ENCODE peak calls at places on chromosome 18, in four cellular contexts. A, N, F and L are unnamed samples.

GRCh38 chr18:44149706-44150105 is 531.0 kb upstream of the SETBP1 start:
- DNase-seq in N (no peak), A (peak; percentile 71), F (no peak), L (no peak)

GRCh38 chr18:59950215-59950944 is 50.6 kb downstream of the PMAIP1 start:
- DNase-seq in A (peak; percentile 26), N (no peak), F (no peak), L (no peak)

GRCh38 chr18:725641-726040 is 13.2 kb upstream of the ENOSF1 start:
- DNase-seq in A (no peak), F (no peak), N (no peak), L (no peak)

GRCh38 chr18:56884511-56884910 is 233.4 kb downstream of the WDR7 start:
- DNase-seq in A (no peak), N (no peak), F (no peak), L (no peak)

GRCh38 chr18:63377275-63377980 is 10.4 kb upstream of the KDSR start:
- DNase-seq in A (no peak), N (no peak), F (no peak), L (no peak)

GRCh38 chr18:24841536-24841935 is 381.1 kb downstream of the HRH4 start:
- DNase-seq in N (no peak), F (no peak), A (peak; percentile 35), L (no peak)

GRCh38 chr18:36496022-36496421 is 198.5 kb downstream of the FHOD3 start:
- DNase-seq in N (no peak), A (no peak), F (no peak), L (no peak)

GRCh38 chr18:23864620-23865019 is 149.9 kb upstream of the TTC39C start:
- DNase-seq in A (no peak), N (no peak), F (no peak), L (no peak)

GRCh38 chr18:44393406-44393805 is 287.3 kb upstream of the SETBP1 start:
- DNase-seq in A (no peak), N (no peak), F (no peak), L (no peak)

GRCh38 chr18:41767960-41768359 is 187.1 kb upstream of the PIK3C3 start:
- DNase-seq in F (no peak), A (peak; percentile 53), N (no peak), L (no peak)

GRCh38 chr18:3367491-3368091 is 82.4 kb upstream of the TGIF1 start:
- DNase-seq in N (no peak), F (no peak), A (no peak), L (no peak)

GRCh38 chr18:22063672-22064071 is 105.7 kb upstream of the GATA6 start:
- DNase-seq in N (no peak), F (no peak), A (no peak), L (no peak)

GRCh38 chr18:3402962-3403585 is 46.9 kb upstream of the TGIF1 start:
- DNase-seq in F (no peak), N (no peak), A (peak; percentile 50), L (no peak)

GRCh38 chr18:34661464-34662087 is 48.5 kb upstream of the DTNA start:
- DNase-seq in N (no peak), A (peak; percentile 68), F (no peak), L (no peak)

GRCh38 chr18:7300971-7301553 is 70.2 kb downstream of the LRRC30 start:
- DNase-seq in F (no peak), N (no peak), A (no peak), L (no peak)

GRCh38 chr18:63823516-63824219 is 48.5 kb downstream of the SERPINB7 start:
- DNase-seq in A (peak; percentile 37), N (no peak), F (peak; percentile 20), L (peak; percentile 16)

GRCh38 chr18:31500161-31500688 is 2.2 kb downstream of the DSG2 start:
- DNase-seq in N (no peak), F (no peak), A (no peak), L (no peak)

GRCh38 chr18:59388180-59388579 is 29.1 kb upstream of the LMAN1 start:
- DNase-seq in A (peak; percentile 8), N (no peak), F (no peak), L (no peak)

GRCh38 chr18:23067236-23067635 is 68.0 kb upstream of the CABLES1 start:
- DNase-seq in N (no peak), F (no peak), A (no peak), L (no peak)

GRCh38 chr18:9872823-9873222 is 12.9 kb upstream of the TXNDC2 start:
- DNase-seq in F (no peak), N (no peak), A (no peak), L (no peak)

GRCh38 chr18:7601249-7601620 is 34.1 kb downstream of the PTPRM start:
- DNase-seq in N (no peak), F (no peak), A (peak; percentile 71), L (no peak)

GRCh38 chr18:21513292-21513691 is 87.2 kb downstream of the ESCO1 start:
- DNase-seq in A (peak; percentile 16), N (no peak), F (no peak), L (no peak)

GRCh38 chr18:35049111-35050003 is 8.1 kb downstream of the MAPRE2 start:
- DNase-seq in F (no peak), A (no peak), N (no peak), L (no peak)

GRCh38 chr18:55475916-55476315 is 112.1 kb downstream of the TCF4 start:
- DNase-seq in F (no peak), N (no peak), A (no peak), L (no peak)

GRCh38 chr18:9537638-9538037 is 62.3 kb downstream of the RALBP1 start:
- DNase-seq in N (no peak), A (no peak), F (no peak), L (no peak)

GRCh38 chr18:63162271-63163014 is 157.1 kb downstream of the BCL2 start:
- DNase-seq in F (no peak), A (peak; percentile 48), N (no peak), L (no peak)

GRCh38 chr18:9608298-9608697 is 6.1 kb downstream of the PPP4R1 start:
- DNase-seq in N (no peak), A (peak; percentile 36), F (no peak), L (no peak)

GRCh38 chr18:23194150-23194968 is 59.1 kb downstream of the CABLES1 start:
- DNase-seq in F (no peak), A (peak; percentile 69), N (no peak), L (no peak)

GRCh38 chr18:10682368-10682714 is 156.5 kb downstream of the NAPG start:
- DNase-seq in N (no peak), A (no peak), F (no peak), L (no peak)

GRCh38 chr18:50622320-50622719 is 62.4 kb downstream of the MAPK4 start:
- DNase-seq in F (no peak), N (no peak), A (no peak), L (no peak)

GRCh38 chr18:13175754-13176210 is 42.8 kb upstream of the LDLRAD4 start:
- DNase-seq in F (no peak), N (no peak), A (no peak), L (no peak)

GRCh38 chr18:25180974-25181373 is 171.0 kb downstream of the ZNF521 start:
- DNase-seq in N (no peak), A (no peak), F (no peak), L (no peak)

GRCh38 chr18:78929502-78929901 is 50.1 kb upstream of the SALL3 start:
- DNase-seq in N (no peak), A (no peak), F (no peak), L (no peak)
- H3K27me3 ChIP-seq in N (no peaks in the 10 kb centered on the region), A (no peaks in the 10 kb centered on the region), F (no peaks in the 10 kb centered on the region), L (peaks cover 7% of the 10 kb centered on the region)

GRCh38 chr18:48597110-48597509 is 58.3 kb downstream of the CTIF start:
- DNase-seq in A (no peak), N (no peak), F (no peak), L (no peak)

GRCh38 chr18:48597671-48598070 is 58.8 kb downstream of the CTIF start:
- DNase-seq in N (no peak), A (no peak), F (no peak), L (no peak)

GRCh38 chr18:48600046-48600745 is 61.4 kb downstream of the CTIF start:
- DNase-seq in F (no peak), N (no peak), A (no peak), L (no peak)

GRCh38 chr18:48600746-48601090 is 61.9 kb downstream of the CTIF start:
- DNase-seq in F (no peak), A (peak; percentile 43), N (no peak), L (no peak)

DNA sequence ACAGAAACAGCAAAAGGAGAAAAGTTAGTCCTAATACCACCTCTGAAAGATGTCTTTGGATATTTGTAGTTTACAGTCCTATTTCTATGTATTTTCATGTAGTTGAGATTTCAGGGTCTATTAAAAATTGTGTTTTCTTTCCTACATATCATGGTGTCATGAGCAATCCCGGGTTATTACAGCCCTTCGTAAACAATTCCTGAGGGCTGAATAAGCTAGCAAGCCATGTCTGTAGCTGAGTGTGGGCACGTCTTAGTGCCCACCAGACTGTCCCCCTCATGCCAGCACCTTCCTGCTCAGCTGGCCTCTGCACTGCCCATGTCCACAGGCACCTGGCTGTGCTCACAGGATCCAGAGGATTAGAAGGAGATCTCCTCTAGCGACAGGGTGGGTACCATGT is 60.6 kb downstream of the CTIF start:
- DNase-seq in F (no peak), N (no peak), A (no peak), L (no peak)
- H3K27me3 ChIP-seq in F (no peaks in the 10 kb centered on the region), N (no peaks in the 10 kb centered on the region), A (no peaks in the 10 kb centered on the region), L (no peaks in the 10 kb centered on the region)

GRCh38 chr18:11741505-11742145 is 52.6 kb downstream of the GNAL start:
- DNase-seq in N (no peak), A (peak; percentile 22), F (no peak), L (no peak)
- H3K27me3 ChIP-seq in N (no peaks in the 10 kb centered on the region), A (peaks cover 62% of the 10 kb centered on the region), F (no peaks in the 10 kb centered on the region), L (peaks cover 28% of the 10 kb centered on the region)

GRCh38 chr18:74146756-74147155 is 878 bp downstream of the FBXO15 start:
- DNase-seq in A (peak; percentile 62), F (no peak), N (no peak), L (no peak)
- H3K27me3 ChIP-seq in A (no peaks in the 10 kb centered on the region), F (no peaks in the 10 kb centered on the region), N (no peaks in the 10 kb centered on the region), L (no peaks in the 10 kb centered on the region)

DNA sequence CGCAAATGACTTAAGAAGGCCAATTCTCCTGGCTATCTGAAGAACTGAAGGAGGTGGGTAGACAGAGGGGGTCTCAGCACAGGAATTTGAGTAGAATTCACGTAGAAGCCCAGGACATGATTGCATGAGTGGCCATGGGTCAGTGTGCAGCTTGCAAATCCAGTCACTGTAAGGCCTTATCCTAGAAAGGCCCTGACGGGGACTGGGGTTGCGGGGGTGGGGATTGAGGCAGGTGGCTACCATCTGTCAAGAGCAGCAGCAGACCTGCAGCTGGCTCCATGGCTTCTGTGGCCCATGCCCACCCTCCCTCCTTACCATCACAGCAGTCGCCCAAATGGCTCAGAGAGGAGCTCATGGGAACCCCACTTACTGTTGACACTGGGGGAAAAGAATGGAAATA is 34.6 kb upstream of the SLC14A1 start:
- DNase-seq in N (no peak), F (no peak), A (no peak), L (no peak)
- H3K27me3 ChIP-seq in N (no peaks in the 10 kb centered on the region), F (no peaks in the 10 kb centered on the region), A (no peaks in the 10 kb centered on the region), L (peaks cover 10% of the 10 kb centered on the region)

GRCh38 chr18:61935362-61935761 is 42.6 kb upstream of the RNF152 start:
- DNase-seq in A (no peak), F (no peak), N (no peak), L (no peak)
- H3K27me3 ChIP-seq in A (no peaks in the 10 kb centered on the region), F (no peaks in the 10 kb centered on the region), N (no peaks in the 10 kb centered on the region), L (no peaks in the 10 kb centered on the region)